ENCODE peak calls at places on chromosome 14, in four cellular contexts. C is heart left ventricle, V is brain microvascular endothelial cell, W is colonic mucosa. N is an unnamed sample.

GRCh38 chr14:103031956-103032355 is 25.4 kb downstream of the CDC42BPB start:
- DNase-seq in C (peak; percentile 46), V (no peak), W (peak; percentile 55), N (no peak)

GRCh38 chr14:58104808-58105207 is 47.2 kb downstream of the ARMH4 start:
- DNase-seq in C (no peak), V (peak; percentile 16), W (no peak), N (no peak)

GRCh38 chr14:105525861-105526780 is at the start of gene TMEM121:
- DNase-seq in C (no peak), V (no peak), W (no peak), N (no peak)

GRCh38 chr14:64417042-64417770 is 29.1 kb downstream of the MTHFD1 start:
- DNase-seq in C (no peak), V (peak; percentile 62), W (no peak), N (no peak)

GRCh38 chr14:93137864-93138263 is 22.1 kb upstream of the ITPK1 start:
- DNase-seq in C (peak; percentile 77), V (no peak), W (peak; percentile 86), N (no peak)

GRCh38 chr14:22225526-22226133 is 363.4 kb downstream of the DAD1 start:
- DNase-seq in C (no peak), V (peak; percentile 10), W (no peak), N (no peak)

GRCh38 chr14:97713023-97713422 is 915.8 kb downstream of the VRK1 start:
- DNase-seq in C (no peak), V (no peak), W (no peak), N (no peak)

GRCh38 chr14:31530136-31530535 is 31.1 kb upstream of the NUBPL start:
- DNase-seq in C (no peak), V (no peak), W (no peak), N (no peak)

GRCh38 chr14:67413806-67414769 is 2.1 kb upstream of the PLEK2 start:
- DNase-seq in C (no peak), V (peak; percentile 85), W (no peak), N (no peak)

GRCh38 chr14:104803916-104804371 is 3.0 kb downstream of the ZBTB42 start:
- DNase-seq in C (peak; percentile 46), V (no peak), W (no peak), N (no peak)

GRCh38 chr14:46381674-46382073 is 269.9 kb downstream of the RPL10L start:
- DNase-seq in C (no peak), V (no peak), W (no peak), N (no peak)

GRCh38 chr14:75985618-75986438 is at the start of gene IFT43:
- DNase-seq in C (peak; percentile 94), V (peak; percentile 81), W (peak; percentile 96), N (peak; percentile 89)

GRCh38 chr14:51095854-51096823 is 1.2 kb upstream of the TRIM9 start:
- DNase-seq in C (no peak), V (peak; percentile 54), W (peak; percentile 33), N (peak; percentile 52)

GRCh38 chr14:23056956-23057756 is at the start of gene CDH24:
- DNase-seq in C (peak; percentile 89), V (no peak), W (peak; percentile 83), N (no peak)

GRCh38 chr14:20790439-20791116 is 9.5 kb downstream of the RNASE6 start:
- DNase-seq in C (no peak), V (no peak), W (no peak), N (no peak)

GRCh38 chr14:45970589-45970988 is 681.0 kb downstream of the RPL10L start:
- DNase-seq in C (no peak), V (no peak), W (no peak), N (no peak)

GRCh38 chr14:55846852-55847471 is 267.0 kb downstream of the KTN1 start:
- DNase-seq in C (no peak), V (no peak), W (no peak), N (no peak)

GRCh38 chr14:60164404-60164716 is 838 bp downstream of the DHRS7 start:
- DNase-seq in C (no peak), V (no peak), W (no peak), N (no peak)

GRCh38 chr14:102727336-102728095 is 49.7 kb upstream of the TRAF3 start:
- DNase-seq in C (no peak), V (no peak), W (no peak), N (no peak)

GRCh38 chr14:24394275-24394674 is 4.5 kb upstream of the NYNRIN start:
- DNase-seq in C (no peak), V (no peak), W (no peak), N (no peak)

GRCh38 chr14:24215495-24216344 is at the start of gene MDP1:
- DNase-seq in C (peak; percentile 92), V (peak; percentile 69), W (peak; percentile 88), N (peak; percentile 32)

GRCh38 chr14:97298331-97298730 is 501.1 kb downstream of the VRK1 start:
- DNase-seq in C (no peak), V (no peak), W (no peak), N (no peak)

GRCh38 chr14:29652586-29652985 is 275.1 kb downstream of the PRKD1 start:
- DNase-seq in C (no peak), V (no peak), W (no peak), N (no peak)

GRCh38 chr14:105418269-105419054 is 1.2 kb upstream of the MTA1 start:
- DNase-seq in C (no peak), V (no peak), W (no peak), N (no peak)

GRCh38 chr14:69858801-69859200 is 20.4 kb upstream of the SMOC1 start:
- DNase-seq in C (no peak), V (no peak), W (no peak), N (no peak)

GRCh38 chr14:76056128-76056527 is 70.6 kb downstream of the IFT43 start:
- DNase-seq in C (no peak), V (peak; percentile 9), W (no peak), N (no peak)

GRCh38 chr14:97337670-97338069 is 540.5 kb downstream of the VRK1 start:
- DNase-seq in C (no peak), V (no peak), W (no peak), N (no peak)

GRCh38 chr14:89436274-89436656 is 19.2 kb upstream of the FOXN3 start:
- DNase-seq in C (no peak), V (no peak), W (no peak), N (no peak)

GRCh38 chr14:24377660-24378059 is 9.7 kb downstream of the NFATC4 start:
- DNase-seq in C (no peak), V (no peak), W (no peak), N (no peak)

GRCh38 chr14:48382961-48383360 is 707.6 kb upstream of the MDGA2 start:
- DNase-seq in C (peak; percentile 52), V (no peak), W (no peak), N (no peak)

GRCh38 chr14:64196668-64197411 is 97.3 kb downstream of the ESR2 start:
- DNase-seq in C (peak; percentile 73), V (peak; percentile 57), W (no peak), N (peak; percentile 11)

GRCh38 chr14:79443602-79444001 is 767.7 kb downstream of the DIO2 start:
- DNase-seq in C (no peak), V (no peak), W (no peak), N (no peak)

GRCh38 chr14:90829677-90830076 is 13.4 kb upstream of the TTC7B start:
- DNase-seq in C (peak; percentile 32), V (no peak), W (no peak), N (no peak)
- H3K27ac ChIP-seq in C (no peak overlapping the region), V (no peak overlapping the region), W (no peak overlapping the region), N (no peak overlapping the region)

GRCh38 chr14:74945852-74946658 is 9.3 kb downstream of the PGF start:
- DNase-seq in C (peak; percentile 88), V (peak; percentile 43), W (peak; percentile 87), N (peak; percentile 58)
- H3K27ac ChIP-seq in C (no peak overlapping the region), V (no peak overlapping the region), W (no peak overlapping the region), N (peak overlapping the region; percentile 68)

GRCh38 chr14:100438271-100438670 is 115.1 kb downstream of the SLC25A47 start:
- DNase-seq in C (no peak), V (no peak), W (no peak), N (no peak)
- H3K27ac ChIP-seq in C (no peak overlapping the region), V (no peak overlapping the region), W (peak overlapping the region; percentile 81), N (no peak overlapping the region)

DNA sequence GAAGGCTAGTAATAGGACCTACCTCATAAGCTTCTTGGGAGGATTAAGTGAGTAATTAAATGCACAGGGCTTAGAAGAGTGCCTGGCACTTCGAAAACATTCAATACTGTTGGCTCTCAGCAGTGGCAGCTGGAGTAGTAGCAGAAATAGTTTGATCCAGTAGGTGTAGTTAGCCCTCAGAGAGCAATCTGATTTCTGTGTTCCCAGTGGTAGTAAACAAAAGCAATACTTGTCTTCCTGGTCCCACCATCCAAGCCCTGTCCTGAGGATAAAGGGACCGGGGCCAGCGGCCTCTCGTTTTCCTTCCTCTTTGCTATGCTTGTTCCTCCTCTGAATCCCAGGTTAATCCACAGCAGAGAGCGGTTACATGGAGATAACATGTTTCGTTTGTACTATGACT is 131.6 kb downstream of the SAMD4A start:
- DNase-seq in C (no peak), V (no peak), W (no peak), N (no peak)
- H3K27ac ChIP-seq in C (peak overlapping the region; percentile 78), V (no peak overlapping the region), W (no peak overlapping the region), N (no peak overlapping the region)

GRCh38 chr14:68686212-68686478 is 106.7 kb downstream of the ZFP36L1 start:
- DNase-seq in C (no peak), V (no peak), W (no peak), N (no peak)

GRCh38 chr14:68683326-68683725 is 109.5 kb downstream of the ZFP36L1 start:
- DNase-seq in C (no peak), V (peak; percentile 63), W (no peak), N (no peak)

GRCh38 chr14:68685419-68686211 is 107.3 kb downstream of the ZFP36L1 start:
- DNase-seq in C (no peak), V (peak; percentile 63), W (no peak), N (no peak)

GRCh38 chr14:68686724-68687123 is 106.1 kb downstream of the ZFP36L1 start:
- DNase-seq in C (no peak), V (no peak), W (no peak), N (no peak)

DNA sequence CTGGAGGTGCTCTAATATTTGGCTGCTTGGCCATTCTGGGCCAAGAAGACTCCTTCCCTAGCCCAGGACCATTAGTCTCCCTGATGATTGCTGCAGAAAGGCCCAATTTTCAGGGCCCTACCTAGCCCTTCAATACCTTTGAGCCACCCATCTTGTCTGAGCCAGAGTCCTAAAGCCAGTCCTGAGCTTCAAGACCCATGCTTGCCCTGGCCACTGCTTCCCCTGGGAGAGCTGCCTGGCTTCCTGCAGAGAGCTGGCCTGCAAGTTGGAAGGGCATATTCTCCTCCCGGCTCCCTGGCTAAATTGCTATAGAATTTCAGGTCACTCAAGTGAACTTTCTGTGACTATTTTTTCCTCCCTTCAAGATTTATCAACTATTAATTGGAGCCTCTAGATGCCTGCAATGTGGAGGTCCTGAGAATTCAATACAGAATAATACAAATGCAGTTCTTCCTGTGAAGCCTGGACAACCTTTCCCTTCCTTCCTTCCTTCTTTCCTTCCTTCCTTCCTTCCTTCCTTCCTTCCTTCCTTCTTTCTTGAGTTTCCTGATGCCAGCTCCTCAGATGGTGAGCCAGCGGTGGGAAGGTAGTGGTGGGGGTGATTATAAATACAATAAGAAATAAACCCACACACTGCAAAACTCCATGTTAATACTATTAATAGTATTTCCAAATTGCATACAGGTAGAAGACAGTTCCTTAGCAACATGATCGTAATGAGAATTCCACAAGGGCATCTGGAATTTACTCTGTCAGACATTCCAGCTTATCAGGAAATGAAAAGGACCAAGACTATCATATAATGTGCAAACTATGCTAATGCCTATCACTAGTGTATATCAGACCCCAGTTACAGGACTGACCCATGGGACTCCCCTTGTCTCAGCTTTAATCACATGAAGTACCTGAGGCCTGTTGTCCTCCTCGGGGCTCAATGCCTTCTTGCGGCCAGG is 108.1 kb downstream of the ZFP36L1 start:
- DNase-seq in C (no peak), V (no peak), W (no peak), N (no peak)
- H3K27ac ChIP-seq in C (peak overlapping the region; percentile 77), V (no peak overlapping the region), W (peak overlapping the region; percentile 74), N (no peak overlapping the region)

N was measured in substantia nigra.